ENCODE peak calls at places on chromosome 12, in nine cellular contexts. One of them, this sample, is unnamed.

GRCh38 chr12:122503783-122504590 is 3.3 kb upstream of the ZCCHC8 start:
- DNase-seq in right cardiac atrium: no peak
- DNase-seq in hypothalamus: no peak
- DNase-seq in stimulated activated CD4-positive, alpha-beta T cell treated with anti-CD3 and anti-CD28 coated beads, Interleukin-1b, Interleukin-23, amount 100 ng/mL, for 48 hours: no peak
- DNase-seq in SK-N-DZ: no peak
- DNase-seq in HTR-8/SVneo: no peak
- DNase-seq in renal cortical epithelial cell: no peak
- DNase-seq in activated naive CD4-positive, alpha-beta T cell treated with anti-CD3 and anti-CD28 coated beads, Interleukin-2, amount 10 ng/mL, durations not matched to agents 7 days and 5 days: no peak
- DNase-seq in heart right ventricle: no peak
- DNase-seq in this sample: no peak

GRCh38 chr12:70652451-70652850 is 15.2 kb upstream of the PTPRB start:
- DNase-seq in right cardiac atrium: no peak
- DNase-seq in hypothalamus: no peak
- DNase-seq in stimulated activated CD4-positive, alpha-beta T cell treated with anti-CD3 and anti-CD28 coated beads, Interleukin-1b, Interleukin-23, amount 100 ng/mL, for 48 hours: no peak
- DNase-seq in SK-N-DZ: no peak
- DNase-seq in HTR-8/SVneo: no peak
- DNase-seq in renal cortical epithelial cell: no peak
- DNase-seq in activated naive CD4-positive, alpha-beta T cell treated with anti-CD3 and anti-CD28 coated beads, Interleukin-2, amount 10 ng/mL, durations not matched to agents 7 days and 5 days: no peak
- DNase-seq in heart right ventricle: no peak
- DNase-seq in this sample: no peak

GRCh38 chr12:42893196-42893595 is 303.6 kb upstream of the PRICKLE1 start:
- DNase-seq in right cardiac atrium: no peak
- DNase-seq in hypothalamus: no peak
- DNase-seq in stimulated activated CD4-positive, alpha-beta T cell treated with anti-CD3 and anti-CD28 coated beads, Interleukin-1b, Interleukin-23, amount 100 ng/mL, for 48 hours: no peak
- DNase-seq in SK-N-DZ: no peak
- DNase-seq in HTR-8/SVneo: no peak
- DNase-seq in renal cortical epithelial cell: no peak
- DNase-seq in activated naive CD4-positive, alpha-beta T cell treated with anti-CD3 and anti-CD28 coated beads, Interleukin-2, amount 10 ng/mL, durations not matched to agents 7 days and 5 days: no peak
- DNase-seq in heart right ventricle: no peak
- DNase-seq in this sample: no peak

GRCh38 chr12:47231456-47231855 is 151.7 kb upstream of the AMIGO2 start:
- DNase-seq in right cardiac atrium: no peak
- DNase-seq in hypothalamus: no peak
- DNase-seq in stimulated activated CD4-positive, alpha-beta T cell treated with anti-CD3 and anti-CD28 coated beads, Interleukin-1b, Interleukin-23, amount 100 ng/mL, for 48 hours: no peak
- DNase-seq in SK-N-DZ: no peak
- DNase-seq in HTR-8/SVneo: no peak
- DNase-seq in renal cortical epithelial cell: no peak
- DNase-seq in activated naive CD4-positive, alpha-beta T cell treated with anti-CD3 and anti-CD28 coated beads, Interleukin-2, amount 10 ng/mL, durations not matched to agents 7 days and 5 days: no peak
- DNase-seq in heart right ventricle: no peak
- DNase-seq in this sample: no peak

GRCh38 chr12:47742253-47742825 is 16.3 kb downstream of the RAPGEF3 start:
- DNase-seq in right cardiac atrium: no peak
- DNase-seq in hypothalamus: no peak
- DNase-seq in stimulated activated CD4-positive, alpha-beta T cell treated with anti-CD3 and anti-CD28 coated beads, Interleukin-1b, Interleukin-23, amount 100 ng/mL, for 48 hours: peak
- DNase-seq in SK-N-DZ: no peak
- DNase-seq in HTR-8/SVneo: peak
- DNase-seq in renal cortical epithelial cell: no peak
- DNase-seq in activated naive CD4-positive, alpha-beta T cell treated with anti-CD3 and anti-CD28 coated beads, Interleukin-2, amount 10 ng/mL, durations not matched to agents 7 days and 5 days: peak
- DNase-seq in heart right ventricle: peak
- DNase-seq in this sample: no peak

GRCh38 chr12:92493816-92494215 is 209.0 kb upstream of the PLEKHG7 start:
- DNase-seq in right cardiac atrium: no peak
- DNase-seq in hypothalamus: no peak
- DNase-seq in stimulated activated CD4-positive, alpha-beta T cell treated with anti-CD3 and anti-CD28 coated beads, Interleukin-1b, Interleukin-23, amount 100 ng/mL, for 48 hours: no peak
- DNase-seq in SK-N-DZ: no peak
- DNase-seq in HTR-8/SVneo: no peak
- DNase-seq in renal cortical epithelial cell: no peak
- DNase-seq in activated naive CD4-positive, alpha-beta T cell treated with anti-CD3 and anti-CD28 coated beads, Interleukin-2, amount 10 ng/mL, durations not matched to agents 7 days and 5 days: no peak
- DNase-seq in heart right ventricle: no peak
- DNase-seq in this sample: no peak

GRCh38 chr12:65022441-65022840 is 98.7 kb downstream of the WIF1 start:
- DNase-seq in right cardiac atrium: no peak
- DNase-seq in hypothalamus: no peak
- DNase-seq in stimulated activated CD4-positive, alpha-beta T cell treated with anti-CD3 and anti-CD28 coated beads, Interleukin-1b, Interleukin-23, amount 100 ng/mL, for 48 hours: no peak
- DNase-seq in SK-N-DZ: no peak
- DNase-seq in HTR-8/SVneo: no peak
- DNase-seq in renal cortical epithelial cell: peak
- DNase-seq in activated naive CD4-positive, alpha-beta T cell treated with anti-CD3 and anti-CD28 coated beads, Interleukin-2, amount 10 ng/mL, durations not matched to agents 7 days and 5 days: no peak
- DNase-seq in heart right ventricle: no peak
- DNase-seq in this sample: no peak

GRCh38 chr12:64759035-64759894 is at the start of gene GNS:
- DNase-seq in right cardiac atrium: peak
- DNase-seq in hypothalamus: peak
- DNase-seq in stimulated activated CD4-positive, alpha-beta T cell treated with anti-CD3 and anti-CD28 coated beads, Interleukin-1b, Interleukin-23, amount 100 ng/mL, for 48 hours: peak
- DNase-seq in SK-N-DZ: peak
- DNase-seq in HTR-8/SVneo: peak
- DNase-seq in renal cortical epithelial cell: peak
- DNase-seq in activated naive CD4-positive, alpha-beta T cell treated with anti-CD3 and anti-CD28 coated beads, Interleukin-2, amount 10 ng/mL, durations not matched to agents 7 days and 5 days: peak
- DNase-seq in heart right ventricle: peak
- DNase-seq in this sample: peak

GRCh38 chr12:107492393-107493134 is 193.0 kb upstream of the PWP1 start:
- DNase-seq in right cardiac atrium: no peak
- DNase-seq in hypothalamus: no peak
- DNase-seq in stimulated activated CD4-positive, alpha-beta T cell treated with anti-CD3 and anti-CD28 coated beads, Interleukin-1b, Interleukin-23, amount 100 ng/mL, for 48 hours: no peak
- DNase-seq in SK-N-DZ: no peak
- DNase-seq in HTR-8/SVneo: no peak
- DNase-seq in renal cortical epithelial cell: peak
- DNase-seq in activated naive CD4-positive, alpha-beta T cell treated with anti-CD3 and anti-CD28 coated beads, Interleukin-2, amount 10 ng/mL, durations not matched to agents 7 days and 5 days: no peak
- DNase-seq in heart right ventricle: no peak
- DNase-seq in this sample: no peak

GRCh38 chr12:71183018-71183417 is 25.2 kb upstream of the TSPAN8 start:
- DNase-seq in right cardiac atrium: no peak
- DNase-seq in hypothalamus: no peak
- DNase-seq in stimulated activated CD4-positive, alpha-beta T cell treated with anti-CD3 and anti-CD28 coated beads, Interleukin-1b, Interleukin-23, amount 100 ng/mL, for 48 hours: no peak
- DNase-seq in SK-N-DZ: no peak
- DNase-seq in HTR-8/SVneo: peak
- DNase-seq in renal cortical epithelial cell: peak
- DNase-seq in activated naive CD4-positive, alpha-beta T cell treated with anti-CD3 and anti-CD28 coated beads, Interleukin-2, amount 10 ng/mL, durations not matched to agents 7 days and 5 days: no peak
- DNase-seq in heart right ventricle: no peak
- DNase-seq in this sample: no peak

GRCh38 chr12:55698241-55698955 is 9.3 kb downstream of the ITGA7 start:
- DNase-seq in right cardiac atrium: no peak
- DNase-seq in hypothalamus: no peak
- DNase-seq in stimulated activated CD4-positive, alpha-beta T cell treated with anti-CD3 and anti-CD28 coated beads, Interleukin-1b, Interleukin-23, amount 100 ng/mL, for 48 hours: no peak
- DNase-seq in SK-N-DZ: no peak
- DNase-seq in HTR-8/SVneo: no peak
- DNase-seq in renal cortical epithelial cell: no peak
- DNase-seq in activated naive CD4-positive, alpha-beta T cell treated with anti-CD3 and anti-CD28 coated beads, Interleukin-2, amount 10 ng/mL, durations not matched to agents 7 days and 5 days: no peak
- DNase-seq in heart right ventricle: no peak
- DNase-seq in this sample: no peak

GRCh38 chr12:162467-163307 is 51.3 kb downstream of the SLC6A12 start:
- DNase-seq in right cardiac atrium: no peak
- DNase-seq in hypothalamus: no peak
- DNase-seq in stimulated activated CD4-positive, alpha-beta T cell treated with anti-CD3 and anti-CD28 coated beads, Interleukin-1b, Interleukin-23, amount 100 ng/mL, for 48 hours: no peak
- DNase-seq in SK-N-DZ: peak
- DNase-seq in HTR-8/SVneo: no peak
- DNase-seq in renal cortical epithelial cell: no peak
- DNase-seq in activated naive CD4-positive, alpha-beta T cell treated with anti-CD3 and anti-CD28 coated beads, Interleukin-2, amount 10 ng/mL, durations not matched to agents 7 days and 5 days: no peak
- DNase-seq in heart right ventricle: no peak
- DNase-seq in this sample: no peak

GRCh38 chr12:118436002-118436724 is 59.8 kb downstream of the SUDS3 start:
- DNase-seq in right cardiac atrium: no peak
- DNase-seq in hypothalamus: no peak
- DNase-seq in stimulated activated CD4-positive, alpha-beta T cell treated with anti-CD3 and anti-CD28 coated beads, Interleukin-1b, Interleukin-23, amount 100 ng/mL, for 48 hours: no peak
- DNase-seq in SK-N-DZ: peak
- DNase-seq in HTR-8/SVneo: peak
- DNase-seq in renal cortical epithelial cell: no peak
- DNase-seq in activated naive CD4-positive, alpha-beta T cell treated with anti-CD3 and anti-CD28 coated beads, Interleukin-2, amount 10 ng/mL, durations not matched to agents 7 days and 5 days: no peak
- DNase-seq in heart right ventricle: no peak
- DNase-seq in this sample: no peak

GRCh38 chr12:118052324-118053070 is 8.5 kb downstream of the WSB2 start:
- DNase-seq in right cardiac atrium: peak
- DNase-seq in hypothalamus: peak
- DNase-seq in stimulated activated CD4-positive, alpha-beta T cell treated with anti-CD3 and anti-CD28 coated beads, Interleukin-1b, Interleukin-23, amount 100 ng/mL, for 48 hours: peak
- DNase-seq in SK-N-DZ: no peak
- DNase-seq in HTR-8/SVneo: peak
- DNase-seq in renal cortical epithelial cell: peak
- DNase-seq in activated naive CD4-positive, alpha-beta T cell treated with anti-CD3 and anti-CD28 coated beads, Interleukin-2, amount 10 ng/mL, durations not matched to agents 7 days and 5 days: no peak
- DNase-seq in heart right ventricle: peak
- DNase-seq in this sample: no peak

GRCh38 chr12:4118017-4118510 is 155.5 kb upstream of the CCND2 start:
- DNase-seq in right cardiac atrium: peak
- DNase-seq in hypothalamus: no peak
- DNase-seq in stimulated activated CD4-positive, alpha-beta T cell treated with anti-CD3 and anti-CD28 coated beads, Interleukin-1b, Interleukin-23, amount 100 ng/mL, for 48 hours: no peak
- DNase-seq in SK-N-DZ: no peak
- DNase-seq in HTR-8/SVneo: no peak
- DNase-seq in renal cortical epithelial cell: peak
- DNase-seq in activated naive CD4-positive, alpha-beta T cell treated with anti-CD3 and anti-CD28 coated beads, Interleukin-2, amount 10 ng/mL, durations not matched to agents 7 days and 5 days: peak
- DNase-seq in heart right ventricle: peak
- DNase-seq in this sample: no peak

GRCh38 chr12:24109381-24110039 is 160.0 kb upstream of the SOX5 start:
- DNase-seq in right cardiac atrium: no peak
- DNase-seq in hypothalamus: no peak
- DNase-seq in stimulated activated CD4-positive, alpha-beta T cell treated with anti-CD3 and anti-CD28 coated beads, Interleukin-1b, Interleukin-23, amount 100 ng/mL, for 48 hours: no peak
- DNase-seq in SK-N-DZ: peak
- DNase-seq in HTR-8/SVneo: no peak
- DNase-seq in renal cortical epithelial cell: peak
- DNase-seq in activated naive CD4-positive, alpha-beta T cell treated with anti-CD3 and anti-CD28 coated beads, Interleukin-2, amount 10 ng/mL, durations not matched to agents 7 days and 5 days: no peak
- DNase-seq in heart right ventricle: no peak
- DNase-seq in this sample: peak

GRCh38 chr12:10364839-10365681 is 24.8 kb downstream of the KLRK1 start:
- DNase-seq in right cardiac atrium: peak
- DNase-seq in hypothalamus: peak
- DNase-seq in stimulated activated CD4-positive, alpha-beta T cell treated with anti-CD3 and anti-CD28 coated beads, Interleukin-1b, Interleukin-23, amount 100 ng/mL, for 48 hours: peak
- DNase-seq in SK-N-DZ: peak
- DNase-seq in HTR-8/SVneo: peak
- DNase-seq in renal cortical epithelial cell: peak
- DNase-seq in activated naive CD4-positive, alpha-beta T cell treated with anti-CD3 and anti-CD28 coated beads, Interleukin-2, amount 10 ng/mL, durations not matched to agents 7 days and 5 days: peak
- DNase-seq in heart right ventricle: peak
- DNase-seq in this sample: no peak

GRCh38 chr12:5430639-5431603 is 987 bp upstream of the NTF3 start:
- DNase-seq in right cardiac atrium: peak
- DNase-seq in hypothalamus: no peak
- DNase-seq in stimulated activated CD4-positive, alpha-beta T cell treated with anti-CD3 and anti-CD28 coated beads, Interleukin-1b, Interleukin-23, amount 100 ng/mL, for 48 hours: no peak
- DNase-seq in SK-N-DZ: no peak
- DNase-seq in HTR-8/SVneo: no peak
- DNase-seq in renal cortical epithelial cell: no peak
- DNase-seq in activated naive CD4-positive, alpha-beta T cell treated with anti-CD3 and anti-CD28 coated beads, Interleukin-2, amount 10 ng/mL, durations not matched to agents 7 days and 5 days: no peak
- DNase-seq in heart right ventricle: no peak
- DNase-seq in this sample: no peak

GRCh38 chr12:49928476-49928875 is 22.1 kb upstream of the AQP2 start:
- DNase-seq in right cardiac atrium: no peak
- DNase-seq in hypothalamus: no peak
- DNase-seq in stimulated activated CD4-positive, alpha-beta T cell treated with anti-CD3 and anti-CD28 coated beads, Interleukin-1b, Interleukin-23, amount 100 ng/mL, for 48 hours: no peak
- DNase-seq in SK-N-DZ: no peak
- DNase-seq in HTR-8/SVneo: no peak
- DNase-seq in renal cortical epithelial cell: no peak
- DNase-seq in activated naive CD4-positive, alpha-beta T cell treated with anti-CD3 and anti-CD28 coated beads, Interleukin-2, amount 10 ng/mL, durations not matched to agents 7 days and 5 days: no peak
- DNase-seq in heart right ventricle: no peak
- DNase-seq in this sample: no peak

GRCh38 chr12:94779520-94779919 is 129.2 kb upstream of the TMCC3 start:
- DNase-seq in right cardiac atrium: no peak
- DNase-seq in hypothalamus: no peak
- DNase-seq in stimulated activated CD4-positive, alpha-beta T cell treated with anti-CD3 and anti-CD28 coated beads, Interleukin-1b, Interleukin-23, amount 100 ng/mL, for 48 hours: no peak
- DNase-seq in SK-N-DZ: no peak
- DNase-seq in HTR-8/SVneo: peak
- DNase-seq in renal cortical epithelial cell: peak
- DNase-seq in activated naive CD4-positive, alpha-beta T cell treated with anti-CD3 and anti-CD28 coated beads, Interleukin-2, amount 10 ng/mL, durations not matched to agents 7 days and 5 days: no peak
- DNase-seq in heart right ventricle: no peak
- DNase-seq in this sample: no peak

GRCh38 chr12:99498756-99499155 is 148.8 kb upstream of the GARIN6 start:
- DNase-seq in right cardiac atrium: no peak
- DNase-seq in hypothalamus: no peak
- DNase-seq in stimulated activated CD4-positive, alpha-beta T cell treated with anti-CD3 and anti-CD28 coated beads, Interleukin-1b, Interleukin-23, amount 100 ng/mL, for 48 hours: no peak
- DNase-seq in SK-N-DZ: no peak
- DNase-seq in HTR-8/SVneo: peak
- DNase-seq in renal cortical epithelial cell: peak
- DNase-seq in activated naive CD4-positive, alpha-beta T cell treated with anti-CD3 and anti-CD28 coated beads, Interleukin-2, amount 10 ng/mL, durations not matched to agents 7 days and 5 days: no peak
- DNase-seq in heart right ventricle: no peak
- DNase-seq in this sample: no peak

GRCh38 chr12:75311369-75311768 is 18.8 kb downstream of the CAPS2 start:
- DNase-seq in right cardiac atrium: no peak
- DNase-seq in hypothalamus: no peak
- DNase-seq in stimulated activated CD4-positive, alpha-beta T cell treated with anti-CD3 and anti-CD28 coated beads, Interleukin-1b, Interleukin-23, amount 100 ng/mL, for 48 hours: no peak
- DNase-seq in SK-N-DZ: no peak
- DNase-seq in HTR-8/SVneo: no peak
- DNase-seq in renal cortical epithelial cell: no peak
- DNase-seq in activated naive CD4-positive, alpha-beta T cell treated with anti-CD3 and anti-CD28 coated beads, Interleukin-2, amount 10 ng/mL, durations not matched to agents 7 days and 5 days: no peak
- DNase-seq in heart right ventricle: no peak
- DNase-seq in this sample: no peak

GRCh38 chr12:17949558-17950141 is 140.3 kb downstream of the RERGL start:
- DNase-seq in right cardiac atrium: no peak
- DNase-seq in hypothalamus: no peak
- DNase-seq in stimulated activated CD4-positive, alpha-beta T cell treated with anti-CD3 and anti-CD28 coated beads, Interleukin-1b, Interleukin-23, amount 100 ng/mL, for 48 hours: no peak
- DNase-seq in SK-N-DZ: no peak
- DNase-seq in HTR-8/SVneo: no peak
- DNase-seq in renal cortical epithelial cell: no peak
- DNase-seq in activated naive CD4-positive, alpha-beta T cell treated with anti-CD3 and anti-CD28 coated beads, Interleukin-2, amount 10 ng/mL, durations not matched to agents 7 days and 5 days: no peak
- DNase-seq in heart right ventricle: no peak
- DNase-seq in this sample: no peak

GRCh38 chr12:131226345-131227265 is 272.9 kb downstream of the ADGRD1 start:
- DNase-seq in right cardiac atrium: no peak
- DNase-seq in hypothalamus: no peak
- DNase-seq in stimulated activated CD4-positive, alpha-beta T cell treated with anti-CD3 and anti-CD28 coated beads, Interleukin-1b, Interleukin-23, amount 100 ng/mL, for 48 hours: no peak
- DNase-seq in SK-N-DZ: peak
- DNase-seq in HTR-8/SVneo: no peak
- DNase-seq in renal cortical epithelial cell: no peak
- DNase-seq in activated naive CD4-positive, alpha-beta T cell treated with anti-CD3 and anti-CD28 coated beads, Interleukin-2, amount 10 ng/mL, durations not matched to agents 7 days and 5 days: no peak
- DNase-seq in heart right ventricle: no peak
- DNase-seq in this sample: no peak

GRCh38 chr12:130537051-130537450 is 179.0 kb downstream of the RIMBP2 start:
- DNase-seq in right cardiac atrium: no peak
- DNase-seq in hypothalamus: no peak
- DNase-seq in stimulated activated CD4-positive, alpha-beta T cell treated with anti-CD3 and anti-CD28 coated beads, Interleukin-1b, Interleukin-23, amount 100 ng/mL, for 48 hours: no peak
- DNase-seq in SK-N-DZ: no peak
- DNase-seq in HTR-8/SVneo: no peak
- DNase-seq in renal cortical epithelial cell: no peak
- DNase-seq in activated naive CD4-positive, alpha-beta T cell treated with anti-CD3 and anti-CD28 coated beads, Interleukin-2, amount 10 ng/mL, durations not matched to agents 7 days and 5 days: no peak
- DNase-seq in heart right ventricle: no peak
- DNase-seq in this sample: no peak

GRCh38 chr12:94938583-94938982 is 64.9 kb downstream of the NDUFA12 start:
- DNase-seq in right cardiac atrium: no peak
- DNase-seq in hypothalamus: no peak
- DNase-seq in stimulated activated CD4-positive, alpha-beta T cell treated with anti-CD3 and anti-CD28 coated beads, Interleukin-1b, Interleukin-23, amount 100 ng/mL, for 48 hours: no peak
- DNase-seq in SK-N-DZ: no peak
- DNase-seq in HTR-8/SVneo: no peak
- DNase-seq in renal cortical epithelial cell: no peak
- DNase-seq in activated naive CD4-positive, alpha-beta T cell treated with anti-CD3 and anti-CD28 coated beads, Interleukin-2, amount 10 ng/mL, durations not matched to agents 7 days and 5 days: no peak
- DNase-seq in heart right ventricle: no peak
- DNase-seq in this sample: no peak

GRCh38 chr12:118189761-118190181 is 53.8 kb downstream of the PEBP1 start:
- DNase-seq in right cardiac atrium: peak
- DNase-seq in hypothalamus: peak
- DNase-seq in stimulated activated CD4-positive, alpha-beta T cell treated with anti-CD3 and anti-CD28 coated beads, Interleukin-1b, Interleukin-23, amount 100 ng/mL, for 48 hours: no peak
- DNase-seq in SK-N-DZ: peak
- DNase-seq in HTR-8/SVneo: no peak
- DNase-seq in renal cortical epithelial cell: peak
- DNase-seq in activated naive CD4-positive, alpha-beta T cell treated with anti-CD3 and anti-CD28 coated beads, Interleukin-2, amount 10 ng/mL, durations not matched to agents 7 days and 5 days: no peak
- DNase-seq in heart right ventricle: peak
- DNase-seq in this sample: no peak

GRCh38 chr12:25155031-25155576 is 39.9 kb downstream of the DNAI7 start:
- DNase-seq in right cardiac atrium: no peak
- DNase-seq in hypothalamus: no peak
- DNase-seq in stimulated activated CD4-positive, alpha-beta T cell treated with anti-CD3 and anti-CD28 coated beads, Interleukin-1b, Interleukin-23, amount 100 ng/mL, for 48 hours: no peak
- DNase-seq in SK-N-DZ: peak
- DNase-seq in HTR-8/SVneo: peak
- DNase-seq in renal cortical epithelial cell: peak
- DNase-seq in activated naive CD4-positive, alpha-beta T cell treated with anti-CD3 and anti-CD28 coated beads, Interleukin-2, amount 10 ng/mL, durations not matched to agents 7 days and 5 days: no peak
- DNase-seq in heart right ventricle: no peak
- DNase-seq in this sample: peak

GRCh38 chr12:117695956-117696355 is 272.8 kb downstream of the KSR2 start:
- DNase-seq in right cardiac atrium: no peak
- DNase-seq in hypothalamus: no peak
- DNase-seq in stimulated activated CD4-positive, alpha-beta T cell treated with anti-CD3 and anti-CD28 coated beads, Interleukin-1b, Interleukin-23, amount 100 ng/mL, for 48 hours: no peak
- DNase-seq in SK-N-DZ: no peak
- DNase-seq in HTR-8/SVneo: no peak
- DNase-seq in renal cortical epithelial cell: no peak
- DNase-seq in activated naive CD4-positive, alpha-beta T cell treated with anti-CD3 and anti-CD28 coated beads, Interleukin-2, amount 10 ng/mL, durations not matched to agents 7 days and 5 days: no peak
- DNase-seq in heart right ventricle: no peak
- DNase-seq in this sample: no peak

GRCh38 chr12:32617549-32617948 is 61.6 kb upstream of the DNM1L start:
- DNase-seq in right cardiac atrium: no peak
- DNase-seq in hypothalamus: no peak
- DNase-seq in stimulated activated CD4-positive, alpha-beta T cell treated with anti-CD3 and anti-CD28 coated beads, Interleukin-1b, Interleukin-23, amount 100 ng/mL, for 48 hours: no peak
- DNase-seq in SK-N-DZ: no peak
- DNase-seq in HTR-8/SVneo: no peak
- DNase-seq in renal cortical epithelial cell: no peak
- DNase-seq in activated naive CD4-positive, alpha-beta T cell treated with anti-CD3 and anti-CD28 coated beads, Interleukin-2, amount 10 ng/mL, durations not matched to agents 7 days and 5 days: no peak
- DNase-seq in heart right ventricle: no peak
- DNase-seq in this sample: no peak